ENCODE peak calls at places on chromosome 18, in four cellular contexts. S is aorta; I is activated CD4-positive, alpha-beta T cell treated with anti-CD3 and anti-CD28 coated beads, Interleukin-2, amount 50 U/mL, for 4 hours; K is kidney epithelial cell. D is an unnamed sample.

GRCh38 chr18:32922951-32923430 is 150.2 kb upstream of the KLHL14 start:
- DNase-seq in K (no peak), S (no peak), I (no peak), D (no peak)

GRCh38 chr18:55421612-55422381 is 166.2 kb downstream of the TCF4 start:
- DNase-seq in I (no peak), K (no peak), S (no peak), D (no peak)

GRCh38 chr18:67483237-67483636 is 33.3 kb downstream of the DSEL start:
- DNase-seq in I (no peak), K (no peak), S (peak), D (no peak)

GRCh38 chr18:31447530-31448191 is at the start of gene DSG3:
- DNase-seq in S (no peak), I (no peak), K (no peak), D (no peak)

GRCh38 chr18:35875566-35875965 is 96.9 kb upstream of the RMP24 start:
- DNase-seq in S (no peak), K (no peak), I (no peak), D (no peak)

GRCh38 chr18:21559195-21559594 is 41.3 kb downstream of the ESCO1 start:
- DNase-seq in I (no peak), K (no peak), S (no peak), D (no peak)

GRCh38 chr18:46711444-46711863 is 45.4 kb downstream of the ST8SIA5 start:
- DNase-seq in K (no peak), I (no peak), S (no peak), D (no peak)

GRCh38 chr18:79245517-79246001 is 150.2 kb upstream of the NFATC1 start:
- DNase-seq in S (no peak), I (no peak), K (no peak), D (no peak)

GRCh38 chr18:32461704-32462272 is 8.9 kb downstream of the GAREM1 start:
- DNase-seq in I (no peak), S (no peak), K (no peak), D (no peak)

D was measured in naive thymus-derived CD8-positive, alpha-beta T cell.